ENCODE peak calls at places on chromosomes 11 and 22, in four cellular contexts. D, F, Z and T are unnamed samples.

GRCh38 chr11:79708319-79708928 is 267.6 kb upstream of the TENM4 start:
- DNase-seq in Z (no peak), D (peak), F (peak), T (peak)

GRCh38 chr11:92035488-92035887 is 189.1 kb upstream of the FAT3 start:
- DNase-seq in Z (no peak), F (no peak), D (no peak), T (no peak)

GRCh38 chr11:130671801-130672700 is 223.6 kb downstream of the ADAMTS15 start:
- DNase-seq in F (no peak), Z (peak), D (peak), T (peak)

GRCh38 chr11:102276302-102277182 is 40.7 kb upstream of the BIRC3 start:
- DNase-seq in D (peak), F (no peak), Z (no peak), T (no peak)

GRCh38 chr11:60195923-60196368 is 13.1 kb upstream of the MS4A6A start:
- DNase-seq in Z (no peak), F (no peak), D (no peak), T (no peak)

GRCh38 chr11:79971255-79971654 is 530.4 kb upstream of the TENM4 start:
- DNase-seq in D (no peak), Z (no peak), F (no peak), T (peak)

GRCh38 chr22:48627203-48627602 is 1200.5 kb downstream of the BRD1 start:
- DNase-seq in Z (no peak), F (no peak), D (peak), T (no peak)

GRCh38 chr22:36467946-36468345 is 13.5 kb downstream of the TXN2 start:
- DNase-seq in F (no peak), D (peak), Z (peak), T (no peak)

GRCh38 chr11:124483422-124483821 is 37.9 kb upstream of the OR8B8 start:
- DNase-seq in Z (no peak), F (peak), D (no peak), T (no peak)

GRCh38 chr11:33258631-33259184 is 1.5 kb downstream of the HIPK3 start:
- DNase-seq in D (peak), F (no peak), Z (no peak), T (no peak)

GRCh38 chr11:59706518-59707285 is 6.9 kb downstream of the OR10V1 start:
- DNase-seq in D (peak), Z (no peak), F (no peak), T (peak)

GRCh38 chr22:44526431-44527115 is 28.5 kb upstream of the RTL6 start:
- DNase-seq in D (no peak), F (no peak), Z (no peak), T (no peak)

GRCh38 chr11:134270250-134270714 is 5.9 kb upstream of the GLB1L3 start:
- DNase-seq in Z (no peak), F (peak), D (no peak), T (no peak)

GRCh38 chr11:133291672-133292265 is 240.5 kb downstream of the OPCML start:
- DNase-seq in Z (no peak), F (no peak), D (no peak), T (no peak)

GRCh38 chr11:47918882-47919495 is 61.4 kb upstream of the PTPRJ start:
- DNase-seq in F (no peak), Z (no peak), D (peak), T (no peak)

GRCh38 chr11:9060700-9061111 is 30.7 kb downstream of the SCUBE2 start:
- DNase-seq in Z (no peak), F (peak), D (no peak), T (no peak)

GRCh38 chr11:134791102-134791501 is 379.1 kb upstream of the B3GAT1 start:
- DNase-seq in Z (no peak), D (no peak), F (no peak), T (no peak)

GRCh38 chr22:21666786-21667185 is 974 bp downstream of the PPIL2 start:
- DNase-seq in D (no peak), F (peak), Z (no peak), T (no peak)

GRCh38 chr11:92948116-92948515 is 21.3 kb upstream of the MTNR1B start:
- DNase-seq in F (no peak), Z (no peak), D (no peak), T (no peak)

GRCh38 chr11:119258983-119259382 is 52.8 kb downstream of the CBL start:
- DNase-seq in D (no peak), F (no peak), Z (no peak), T (no peak)

GRCh38 chr22:39236321-39237275 is 8.2 kb downstream of the PDGFB start:
- DNase-seq in Z (peak), D (no peak), F (no peak), T (no peak)

GRCh38 chr11:10429526-10429925 is 25.5 kb upstream of the AMPD3 start:
- DNase-seq in Z (no peak), D (no peak), F (no peak), T (no peak)

GRCh38 chr11:87535513-87535912 is 497.8 kb downstream of the TMEM135 start:
- DNase-seq in D (no peak), Z (no peak), F (no peak), T (no peak)

GRCh38 chr11:62105611-62106245 is 18.1 kb upstream of the INCENP start:
- DNase-seq in D (peak), Z (no peak), F (no peak), T (no peak)

GRCh38 chr22:37193629-37194191 is 5.7 kb upstream of the C1QTNF6 start:
- DNase-seq in Z (peak), F (no peak), D (no peak), T (no peak)

GRCh38 chr22:49975543-49976389 is 15.2 kb downstream of the PIM3 start:
- DNase-seq in Z (peak), D (no peak), F (peak), T (no peak)

GRCh38 chr22:46202897-46203589 is 47.0 kb downstream of the CDPF1 start:
- DNase-seq in F (no peak), Z (no peak), D (no peak), T (no peak)

GRCh38 chr11:94876645-94877445 is 96.5 kb downstream of the CWC15 start:
- DNase-seq in F (no peak), D (peak), Z (peak), T (peak)

DNA sequence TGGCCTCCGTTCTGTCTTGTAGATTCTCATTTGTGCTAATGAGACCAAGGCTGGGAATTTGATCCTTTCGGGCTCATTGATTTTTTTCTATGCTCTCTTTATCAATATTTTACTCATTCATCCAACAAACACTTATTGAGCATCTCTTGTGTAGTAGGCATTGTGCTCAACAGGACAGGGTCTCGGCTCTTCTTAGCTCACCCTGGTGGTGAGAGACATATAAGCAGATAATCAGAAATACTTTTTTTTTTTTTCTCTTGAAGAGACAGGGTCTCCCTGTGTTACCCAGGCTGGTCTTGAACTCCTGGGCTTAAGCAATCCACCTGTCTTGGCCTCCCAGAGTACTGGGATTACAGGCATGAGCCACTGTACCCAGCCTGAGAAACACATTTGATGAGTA is 48.0 kb upstream of the SLC5A1 start:
- DNase-seq in F (peak), D (no peak), Z (no peak), T (no peak)
- TF ChIP-seq CTCF in F (peak), D (no peak), Z (no peak), T (peak)

GRCh38 chr22:29200901-29201300 is 4.8 kb upstream of the EMID1 start:
- DNase-seq in D (no peak), F (no peak), Z (no peak), T (no peak)

GRCh38 chr22:29201722-29202230 is 3.9 kb upstream of the EMID1 start:
- DNase-seq in F (no peak), D (no peak), Z (no peak), T (no peak)

GRCh38 chr22:29203456-29203855 is 2.2 kb upstream of the EMID1 start:
- DNase-seq in Z (no peak), F (no peak), D (no peak), T (no peak)

GRCh38 chr22:29203883-29204282 is 1.8 kb upstream of the EMID1 start:
- DNase-seq in Z (no peak), D (no peak), F (no peak), T (no peak)

DNA sequence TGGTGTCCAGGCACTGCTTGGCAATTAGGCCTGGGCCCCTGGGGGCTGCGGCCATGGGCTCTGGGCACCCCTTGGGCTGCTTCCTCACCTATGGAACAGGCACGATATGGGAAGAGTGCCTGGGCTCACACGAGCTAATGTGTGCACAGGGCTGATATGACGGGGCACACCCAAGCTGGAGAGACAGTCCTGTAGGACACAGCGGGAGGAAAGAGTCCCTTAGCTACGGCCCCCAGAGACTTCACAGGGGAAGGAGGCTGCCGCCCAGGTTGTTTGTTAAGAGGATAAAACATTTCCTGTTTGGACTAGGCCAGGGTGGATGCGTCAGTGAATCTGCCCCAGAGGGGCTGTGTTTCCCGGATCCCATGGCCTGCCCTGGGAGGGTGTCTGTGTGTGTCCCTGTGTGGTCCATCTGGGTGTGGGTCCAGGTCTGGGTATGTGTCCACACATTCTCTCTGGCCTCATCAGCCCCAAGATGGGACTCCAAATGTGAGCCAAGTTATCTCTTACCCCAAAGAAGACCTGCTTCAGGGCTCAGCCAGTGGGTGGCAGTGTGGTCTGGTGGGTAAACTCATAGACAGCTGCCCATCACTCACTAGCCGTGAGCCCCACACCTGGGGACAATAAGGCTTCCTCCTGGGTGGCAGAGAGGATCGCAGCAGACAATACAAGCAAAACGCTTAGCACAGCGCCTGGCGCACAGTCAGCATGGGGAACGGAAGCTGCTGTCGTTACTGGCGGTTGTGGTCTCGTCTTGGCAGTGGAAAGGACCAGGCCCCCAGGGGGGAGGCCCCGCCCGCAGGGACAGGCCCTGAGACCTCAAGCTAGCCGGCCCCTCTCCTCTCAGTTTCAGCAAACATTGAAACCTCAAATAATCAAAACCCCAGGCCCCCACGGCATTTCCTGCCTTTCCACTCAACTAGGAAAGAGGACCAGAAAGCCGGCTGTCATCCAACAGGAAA is 3.2 kb upstream of the EMID1 start:
- DNase-seq in Z (peak), D (peak), F (peak), T (no peak)
- TF ChIP-seq CTCF in Z (peak), D (peak), F (peak), T (peak)

GRCh38 chr11:22670803-22671202 is 4.4 kb downstream of the GAS2 start:
- DNase-seq in D (peak), Z (no peak), F (peak), T (no peak)
- TF ChIP-seq CTCF in D (no peak), Z (peak), F (peak), T (peak)

GRCh38 chr22:34108168-34108567 is 187.9 kb upstream of the LARGE1 start:
- DNase-seq in Z (no peak), F (no peak), D (no peak), T (no peak)

GRCh38 chr22:34111210-34111824 is 191.0 kb upstream of the LARGE1 start:
- DNase-seq in D (peak), F (peak), Z (peak), T (no peak)

GRCh38 chr22:34102633-34103032 is 182.4 kb upstream of the LARGE1 start:
- DNase-seq in Z (no peak), D (no peak), F (peak), T (no peak)

GRCh38 chr22:34105461-34106062 is 185.3 kb upstream of the LARGE1 start:
- DNase-seq in D (no peak), Z (peak), F (peak), T (no peak)
- TF ChIP-seq CTCF in D (no peak), Z (peak), F (peak), T (no peak)

GRCh38 chr11:128891410-128891861 is 280 bp downstream of the KCNJ5 start:
- DNase-seq in D (peak), Z (no peak), F (peak), T (no peak)
- TF ChIP-seq CTCF in D (no peak), Z (no peak), F (no peak), T (no peak)

GRCh38 chr11:118014022-118014421 is 27.8 kb downstream of the IL10RA start:
- DNase-seq in Z (no peak), D (no peak), F (no peak), T (no peak)
- TF ChIP-seq CTCF in Z (no peak), D (no peak), F (no peak), T (no peak)

DNA sequence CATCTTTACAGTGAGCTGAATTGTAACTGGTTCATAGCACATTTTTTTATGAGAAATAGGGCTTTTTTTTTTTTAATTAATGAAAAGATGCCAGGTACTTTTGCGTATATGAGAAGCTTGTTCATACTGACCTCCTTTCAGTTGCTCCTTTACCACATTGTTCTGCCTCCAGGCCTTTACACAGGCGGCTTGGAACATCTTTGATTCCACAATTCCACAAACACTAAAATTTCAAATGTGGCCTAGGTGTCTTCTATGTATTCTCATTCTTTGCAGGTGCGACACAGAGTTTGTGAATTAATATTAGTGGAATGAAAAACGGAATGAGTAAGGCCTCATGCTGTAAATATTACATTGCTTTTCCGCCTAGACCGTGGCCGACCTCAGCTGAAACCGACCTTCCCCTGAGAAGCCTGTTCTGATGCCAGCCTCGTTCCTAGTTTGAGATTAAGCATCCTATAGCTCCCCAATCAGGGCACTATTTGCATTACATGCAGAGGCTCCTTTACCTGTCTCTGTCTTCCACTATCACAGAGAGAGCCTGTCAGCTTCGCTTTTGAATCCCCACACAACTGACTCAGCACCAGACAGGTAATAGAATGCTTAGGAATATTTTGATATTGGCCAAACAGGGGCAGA is 125.8 kb downstream of the LDLRAD3 start:
- DNase-seq in F (peak), Z (no peak), D (no peak), T (no peak)
- TF ChIP-seq CTCF in F (peak), Z (no peak), D (no peak), T (no peak)

DNA sequence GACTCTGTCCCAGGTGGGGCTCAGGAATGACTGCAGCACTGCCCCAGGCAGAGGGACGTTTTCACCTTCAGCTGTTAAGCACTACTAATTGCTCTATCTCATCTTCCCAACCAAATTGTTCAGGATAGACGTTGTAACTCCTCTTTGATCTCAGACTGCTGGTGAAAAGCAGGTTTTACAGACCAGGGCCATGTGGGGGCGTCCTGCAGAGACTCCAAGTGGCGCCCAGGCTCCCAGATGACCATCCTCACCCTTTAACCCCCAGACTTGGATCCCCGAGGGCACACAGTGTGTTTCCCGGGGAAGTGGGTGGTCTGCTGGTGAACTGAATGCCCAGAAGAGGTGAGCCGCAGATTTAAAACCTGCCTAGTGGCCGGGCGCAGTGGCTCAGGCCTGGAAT is 23.9 kb downstream of the FADD start:
- DNase-seq in Z (no peak), D (no peak), F (peak), T (no peak)
- TF ChIP-seq CTCF in Z (no peak), D (peak), F (peak), T (peak)

GRCh38 chr11:17405232-17406005 is 17.0 kb upstream of the KCNJ11 start:
- DNase-seq in F (peak), Z (peak), D (peak), T (no peak)
- TF ChIP-seq CTCF in F (peak), Z (peak), D (peak), T (peak)

GRCh38 chr11:76798656-76799055 is 15.5 kb downstream of the TSKU start:
- DNase-seq in Z (no peak), D (no peak), F (no peak), T (no peak)

GRCh38 chr11:76797341-76798201 is 14.4 kb downstream of the TSKU start:
- DNase-seq in D (no peak), Z (no peak), F (no peak), T (no peak)

GRCh38 chr11:76798202-76798581 is 15.0 kb downstream of the TSKU start:
- DNase-seq in Z (no peak), D (no peak), F (no peak), T (no peak)

GRCh38 chr11:76800466-76801200 is 17.5 kb downstream of the TSKU start:
- DNase-seq in Z (no peak), F (no peak), D (no peak), T (no peak)

DNA sequence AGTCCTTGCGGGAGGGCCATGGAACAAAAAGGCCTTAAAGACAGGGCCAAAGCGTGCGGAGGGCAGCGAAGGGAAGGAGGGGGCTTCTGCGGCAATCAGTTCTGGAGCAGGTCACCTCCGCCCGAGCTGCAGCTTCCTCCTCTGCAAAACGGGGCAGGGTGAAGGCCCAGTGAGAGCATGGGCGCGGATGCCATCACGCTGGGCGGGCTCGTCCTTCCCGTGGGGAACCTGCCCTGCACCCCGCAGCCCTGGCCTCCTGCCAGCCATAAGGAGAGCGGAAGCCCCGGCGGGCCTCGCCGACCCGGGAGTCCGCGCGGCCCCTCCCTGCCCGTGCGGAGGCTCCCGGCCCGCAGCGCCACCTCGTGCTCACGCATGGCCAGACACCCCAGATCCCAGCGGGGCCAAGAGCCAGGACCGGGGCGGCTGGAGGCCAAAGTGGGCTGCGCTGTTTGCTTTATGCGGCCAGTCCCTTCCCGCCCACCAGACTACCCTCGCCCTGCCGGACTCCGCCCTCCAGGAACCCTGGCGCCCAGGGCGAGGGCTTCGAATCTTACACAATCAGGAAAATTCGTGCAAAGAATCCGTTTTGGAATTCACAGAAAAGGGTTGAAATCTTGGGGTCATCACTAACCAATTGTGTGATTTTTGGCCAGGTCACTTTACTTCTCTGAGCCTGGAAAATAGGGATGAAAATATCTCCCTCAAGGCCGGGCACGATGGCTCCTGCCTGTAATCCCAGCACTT is 16.1 kb downstream of the TSKU start:
- DNase-seq in Z (peak), F (peak), D (peak), T (no peak)
- TF ChIP-seq CTCF in Z (peak), F (peak), D (peak), T (peak)